ENCODE peak calls at places on chromosomes 11 and 22, in six cellular contexts. One of them, this sample, is unnamed.

GRCh38 chr22:49208768-49209252 is 618.9 kb downstream of the BRD1 start:
- DNase-seq in progenitor cell of endocrine pancreas: peak
- DNase-seq in iris pigment epithelial cell: no peak
- DNase-seq in fibroblast of pulmonary artery: no peak
- DNase-seq in mammary epithelial cell: no peak
- DNase-seq in activated CD4-positive, alpha-beta T cell treated with anti-CD3 and anti-CD28 coated beads, Interleukin-2, amount 50 U/mL, for 1 hour: no peak
- DNase-seq in this sample: peak

GRCh38 chr11:26276798-26277424 is 55.0 kb upstream of the ANO3 start:
- DNase-seq in progenitor cell of endocrine pancreas: peak
- DNase-seq in iris pigment epithelial cell: peak
- DNase-seq in fibroblast of pulmonary artery: peak
- DNase-seq in mammary epithelial cell: peak
- DNase-seq in activated CD4-positive, alpha-beta T cell treated with anti-CD3 and anti-CD28 coated beads, Interleukin-2, amount 50 U/mL, for 1 hour: no peak
- DNase-seq in this sample: peak

GRCh38 chr11:75056806-75057205 is 39.9 kb downstream of the OR2AT4 start:
- DNase-seq in progenitor cell of endocrine pancreas: no peak
- DNase-seq in iris pigment epithelial cell: peak
- DNase-seq in fibroblast of pulmonary artery: no peak
- DNase-seq in mammary epithelial cell: no peak
- DNase-seq in activated CD4-positive, alpha-beta T cell treated with anti-CD3 and anti-CD28 coated beads, Interleukin-2, amount 50 U/mL, for 1 hour: no peak
- DNase-seq in this sample: no peak

GRCh38 chr11:122319842-122320555 is 204.0 kb upstream of the BLID start:
- DNase-seq in progenitor cell of endocrine pancreas: no peak
- DNase-seq in iris pigment epithelial cell: no peak
- DNase-seq in fibroblast of pulmonary artery: no peak
- DNase-seq in mammary epithelial cell: no peak
- DNase-seq in activated CD4-positive, alpha-beta T cell treated with anti-CD3 and anti-CD28 coated beads, Interleukin-2, amount 50 U/mL, for 1 hour: no peak
- DNase-seq in this sample: no peak

GRCh38 chr11:22634897-22635629 is 9.4 kb upstream of the FANCF start:
- DNase-seq in progenitor cell of endocrine pancreas: no peak
- DNase-seq in iris pigment epithelial cell: peak
- DNase-seq in fibroblast of pulmonary artery: peak
- DNase-seq in mammary epithelial cell: peak
- DNase-seq in activated CD4-positive, alpha-beta T cell treated with anti-CD3 and anti-CD28 coated beads, Interleukin-2, amount 50 U/mL, for 1 hour: no peak
- DNase-seq in this sample: peak

GRCh38 chr11:63445720-63446119 is 45.2 kb downstream of the PLAAT5 start:
- DNase-seq in progenitor cell of endocrine pancreas: no peak
- DNase-seq in iris pigment epithelial cell: peak
- DNase-seq in fibroblast of pulmonary artery: peak
- DNase-seq in mammary epithelial cell: peak
- DNase-seq in activated CD4-positive, alpha-beta T cell treated with anti-CD3 and anti-CD28 coated beads, Interleukin-2, amount 50 U/mL, for 1 hour: no peak
- DNase-seq in this sample: no peak

GRCh38 chr11:77212314-77213007 is 84.4 kb downstream of the MYO7A start:
- DNase-seq in progenitor cell of endocrine pancreas: no peak
- DNase-seq in iris pigment epithelial cell: no peak
- DNase-seq in fibroblast of pulmonary artery: no peak
- DNase-seq in mammary epithelial cell: no peak
- DNase-seq in activated CD4-positive, alpha-beta T cell treated with anti-CD3 and anti-CD28 coated beads, Interleukin-2, amount 50 U/mL, for 1 hour: no peak
- DNase-seq in this sample: peak

GRCh38 chr11:60925685-60926267 is 1.5 kb downstream of the TMEM132A start:
- DNase-seq in progenitor cell of endocrine pancreas: no peak
- DNase-seq in iris pigment epithelial cell: peak
- DNase-seq in fibroblast of pulmonary artery: peak
- DNase-seq in mammary epithelial cell: peak
- DNase-seq in activated CD4-positive, alpha-beta T cell treated with anti-CD3 and anti-CD28 coated beads, Interleukin-2, amount 50 U/mL, for 1 hour: no peak
- DNase-seq in this sample: no peak

GRCh38 chr11:70569996-70570692 is 171.8 kb downstream of the CTTN start:
- DNase-seq in progenitor cell of endocrine pancreas: no peak
- DNase-seq in iris pigment epithelial cell: no peak
- DNase-seq in fibroblast of pulmonary artery: no peak
- DNase-seq in mammary epithelial cell: no peak
- DNase-seq in activated CD4-positive, alpha-beta T cell treated with anti-CD3 and anti-CD28 coated beads, Interleukin-2, amount 50 U/mL, for 1 hour: no peak
- DNase-seq in this sample: no peak